ENCODE peak calls at places on chromosome 19, in eight cellular contexts. One of them, this sample, is unnamed.

GRCh38 chr19:53311044-53311443 is 22.5 kb upstream of the ZNF845 start:
- DNase-seq in lower lobe of right lung: no peak
- DNase-seq in IMR-90: no peak
- DNase-seq in tibial nerve: no peak
- DNase-seq in transverse colon: no peak
- DNase-seq in tibial artery: no peak
- DNase-seq in HCT116: no peak
- DNase-seq in uterus: no peak
- DNase-seq in this sample: no peak

GRCh38 chr19:10565028-10565566 is 713 bp downstream of the KRI1 start:
- DNase-seq in lower lobe of right lung: peak; percentile 68
- DNase-seq in IMR-90: peak; percentile 21
- DNase-seq in tibial nerve: peak; percentile 40
- DNase-seq in transverse colon: peak; percentile 55
- DNase-seq in tibial artery: peak; percentile 76
- DNase-seq in HCT116: no peak
- DNase-seq in uterus: peak; percentile 50
- DNase-seq in this sample: peak; percentile 71

GRCh38 chr19:11480927-11481776 is at the start of gene ELAVL3:
- DNase-seq in lower lobe of right lung: no peak
- DNase-seq in IMR-90: no peak
- DNase-seq in tibial nerve: no peak
- DNase-seq in transverse colon: no peak
- DNase-seq in tibial artery: no peak
- DNase-seq in HCT116: no peak
- DNase-seq in uterus: no peak
- DNase-seq in this sample: no peak

GRCh38 chr19:40519352-40520322 is 52.8 kb downstream of the SPTBN4 start:
- DNase-seq in lower lobe of right lung: no peak
- DNase-seq in IMR-90: peak; percentile 40
- DNase-seq in tibial nerve: no peak
- DNase-seq in transverse colon: no peak
- DNase-seq in tibial artery: no peak
- DNase-seq in HCT116: no peak
- DNase-seq in uterus: no peak
- DNase-seq in this sample: no peak

GRCh38 chr19:46412983-46413261 is 442 bp downstream of the CCDC8 start:
- DNase-seq in lower lobe of right lung: no peak
- DNase-seq in IMR-90: no peak
- DNase-seq in tibial nerve: no peak
- DNase-seq in transverse colon: no peak
- DNase-seq in tibial artery: no peak
- DNase-seq in HCT116: no peak
- DNase-seq in uterus: no peak
- DNase-seq in this sample: no peak

GRCh38 chr19:4693078-4693350 is 22.9 kb upstream of the MYDGF start:
- DNase-seq in lower lobe of right lung: no peak
- DNase-seq in IMR-90: no peak
- DNase-seq in tibial nerve: no peak
- DNase-seq in transverse colon: no peak
- DNase-seq in tibial artery: no peak
- DNase-seq in HCT116: no peak
- DNase-seq in uterus: no peak
- DNase-seq in this sample: no peak

GRCh38 chr19:29211562-29212416 is 1.2 kb downstream of the UQCRFS1 start:
- DNase-seq in lower lobe of right lung: no peak
- DNase-seq in IMR-90: peak; percentile 12
- DNase-seq in tibial nerve: no peak
- DNase-seq in transverse colon: peak; percentile 14
- DNase-seq in tibial artery: no peak
- DNase-seq in HCT116: no peak
- DNase-seq in uterus: no peak
- DNase-seq in this sample: no peak

GRCh38 chr19:44303976-44304568 is 753 bp downstream of the ZNF235 start:
- DNase-seq in lower lobe of right lung: no peak
- DNase-seq in IMR-90: peak; percentile 3
- DNase-seq in tibial nerve: no peak
- DNase-seq in transverse colon: peak; percentile 12
- DNase-seq in tibial artery: no peak
- DNase-seq in HCT116: no peak
- DNase-seq in uterus: no peak
- DNase-seq in this sample: no peak

GRCh38 chr19:54792814-54793213 is 10.6 kb upstream of the KIR2DL4 start:
- DNase-seq in lower lobe of right lung: no peak
- DNase-seq in IMR-90: no peak
- DNase-seq in tibial nerve: no peak
- DNase-seq in transverse colon: no peak
- DNase-seq in tibial artery: no peak
- DNase-seq in HCT116: no peak
- DNase-seq in uterus: no peak
- DNase-seq in this sample: no peak

GRCh38 chr19:46404884-46405658 is 8.3 kb downstream of the CCDC8 start:
- DNase-seq in lower lobe of right lung: peak; percentile 43
- DNase-seq in IMR-90: no peak
- DNase-seq in tibial nerve: no peak
- DNase-seq in transverse colon: no peak
- DNase-seq in tibial artery: no peak
- DNase-seq in HCT116: no peak
- DNase-seq in uterus: peak; percentile 59
- DNase-seq in this sample: no peak

GRCh38 chr19:35041548-35042055 is at the start of gene HPN:
- DNase-seq in lower lobe of right lung: peak; percentile 79
- DNase-seq in IMR-90: no peak
- DNase-seq in tibial nerve: no peak
- DNase-seq in transverse colon: no peak
- DNase-seq in tibial artery: no peak
- DNase-seq in HCT116: no peak
- DNase-seq in uterus: no peak
- DNase-seq in this sample: no peak

GRCh38 chr19:6551607-6552450 is 21.0 kb downstream of the TNFSF9 start:
- DNase-seq in lower lobe of right lung: peak; percentile 50
- DNase-seq in IMR-90: no peak
- DNase-seq in tibial nerve: no peak
- DNase-seq in transverse colon: peak; percentile 35
- DNase-seq in tibial artery: no peak
- DNase-seq in HCT116: no peak
- DNase-seq in uterus: no peak
- DNase-seq in this sample: no peak

GRCh38 chr19:36113895-36114762 is 546 bp downstream of the POLR2I start:
- DNase-seq in lower lobe of right lung: no peak
- DNase-seq in IMR-90: peak; percentile 30
- DNase-seq in tibial nerve: peak; percentile 22
- DNase-seq in transverse colon: peak; percentile 32
- DNase-seq in tibial artery: peak; percentile 81
- DNase-seq in HCT116: no peak
- DNase-seq in uterus: peak; percentile 42
- DNase-seq in this sample: no peak

GRCh38 chr19:5149930-5150329 is 181.0 kb downstream of the KDM4B start:
- DNase-seq in lower lobe of right lung: no peak
- DNase-seq in IMR-90: no peak
- DNase-seq in tibial nerve: no peak
- DNase-seq in transverse colon: no peak
- DNase-seq in tibial artery: no peak
- DNase-seq in HCT116: no peak
- DNase-seq in uterus: no peak
- DNase-seq in this sample: no peak

GRCh38 chr19:5108123-5108613 is 139.3 kb downstream of the KDM4B start:
- DNase-seq in lower lobe of right lung: no peak
- DNase-seq in IMR-90: no peak
- DNase-seq in tibial nerve: no peak
- DNase-seq in transverse colon: no peak
- DNase-seq in tibial artery: no peak
- DNase-seq in HCT116: no peak
- DNase-seq in uterus: no peak
- DNase-seq in this sample: no peak

GRCh38 chr19:23440791-23441190 is 45.5 kb upstream of the ZNF91 start:
- DNase-seq in lower lobe of right lung: no peak
- DNase-seq in IMR-90: no peak
- DNase-seq in tibial nerve: no peak
- DNase-seq in transverse colon: no peak
- DNase-seq in tibial artery: no peak
- DNase-seq in HCT116: no peak
- DNase-seq in uterus: no peak
- DNase-seq in this sample: no peak

GRCh38 chr19:10593820-10594637 is 6.9 kb upstream of the AP1M2 start:
- DNase-seq in lower lobe of right lung: peak; percentile 61
- DNase-seq in IMR-90: no peak
- DNase-seq in tibial nerve: peak; percentile 76
- DNase-seq in transverse colon: peak; percentile 53
- DNase-seq in tibial artery: peak; percentile 76
- DNase-seq in HCT116: no peak
- DNase-seq in uterus: no peak
- DNase-seq in this sample: no peak

GRCh38 chr19:55082023-55082851 is 6.6 kb downstream of the EPS8L1 start:
- DNase-seq in lower lobe of right lung: no peak
- DNase-seq in IMR-90: peak; percentile 42
- DNase-seq in tibial nerve: no peak
- DNase-seq in transverse colon: no peak
- DNase-seq in tibial artery: no peak
- DNase-seq in HCT116: no peak
- DNase-seq in uterus: no peak
- DNase-seq in this sample: no peak

GRCh38 chr19:2475018-2475701 is 767 bp upstream of the GADD45B start:
- DNase-seq in lower lobe of right lung: peak; percentile 69
- DNase-seq in IMR-90: peak; percentile 48
- DNase-seq in tibial nerve: no peak
- DNase-seq in transverse colon: peak; percentile 65
- DNase-seq in tibial artery: peak; percentile 87
- DNase-seq in HCT116: no peak
- DNase-seq in uterus: peak; percentile 63
- DNase-seq in this sample: peak; percentile 81

GRCh38 chr19:51903192-51903591 is 1.6 kb downstream of the ZNF649 start:
- DNase-seq in lower lobe of right lung: no peak
- DNase-seq in IMR-90: no peak
- DNase-seq in tibial nerve: no peak
- DNase-seq in transverse colon: no peak
- DNase-seq in tibial artery: no peak
- DNase-seq in HCT116: no peak
- DNase-seq in uterus: no peak
- DNase-seq in this sample: no peak

GRCh38 chr19:51901860-51902259 is 3.0 kb downstream of the ZNF649 start:
- DNase-seq in lower lobe of right lung: no peak
- DNase-seq in IMR-90: no peak
- DNase-seq in tibial nerve: no peak
- DNase-seq in transverse colon: no peak
- DNase-seq in tibial artery: no peak
- DNase-seq in HCT116: no peak
- DNase-seq in uterus: no peak
- DNase-seq in this sample: no peak

GRCh38 chr19:51904331-51905165 is at the start of gene ZNF649:
- DNase-seq in lower lobe of right lung: peak; percentile 90
- DNase-seq in IMR-90: peak; percentile 84
- DNase-seq in tibial nerve: peak; percentile 75
- DNase-seq in transverse colon: peak; percentile 84
- DNase-seq in tibial artery: peak; percentile 88
- DNase-seq in HCT116: peak; percentile 82
- DNase-seq in uterus: peak; percentile 84
- DNase-seq in this sample: peak; percentile 17
- TF ChIP-seq CTCF in lower lobe of right lung: no peak
- TF ChIP-seq CTCF in IMR-90: no peak
- TF ChIP-seq CTCF in tibial nerve: no peak
- TF ChIP-seq CTCF in transverse colon: no peak
- TF ChIP-seq CTCF in tibial artery: no peak
- TF ChIP-seq CTCF in HCT116: no peak
- TF ChIP-seq CTCF in uterus: no peak
- TF ChIP-seq CTCF in this sample: no peak

GRCh38 chr19:7697721-7698287 is 4.1 kb downstream of the FCER2 start:
- DNase-seq in lower lobe of right lung: no peak
- DNase-seq in IMR-90: no peak
- DNase-seq in tibial nerve: no peak
- DNase-seq in transverse colon: no peak
- DNase-seq in tibial artery: no peak
- DNase-seq in HCT116: no peak
- DNase-seq in uterus: no peak
- DNase-seq in this sample: no peak
- H3K27ac ChIP-seq in lower lobe of right lung: no peak overlapping the region
- H3K27ac ChIP-seq in IMR-90: no peak overlapping the region
- H3K27ac ChIP-seq in tibial nerve: no peak overlapping the region
- H3K27ac ChIP-seq in transverse colon: no peak overlapping the region
- H3K27ac ChIP-seq in tibial artery: no peak overlapping the region
- H3K27ac ChIP-seq in HCT116: no peak overlapping the region
- H3K27ac ChIP-seq in uterus: no peak overlapping the region
- H3K27ac ChIP-seq in this sample: no peak overlapping the region

DNA sequence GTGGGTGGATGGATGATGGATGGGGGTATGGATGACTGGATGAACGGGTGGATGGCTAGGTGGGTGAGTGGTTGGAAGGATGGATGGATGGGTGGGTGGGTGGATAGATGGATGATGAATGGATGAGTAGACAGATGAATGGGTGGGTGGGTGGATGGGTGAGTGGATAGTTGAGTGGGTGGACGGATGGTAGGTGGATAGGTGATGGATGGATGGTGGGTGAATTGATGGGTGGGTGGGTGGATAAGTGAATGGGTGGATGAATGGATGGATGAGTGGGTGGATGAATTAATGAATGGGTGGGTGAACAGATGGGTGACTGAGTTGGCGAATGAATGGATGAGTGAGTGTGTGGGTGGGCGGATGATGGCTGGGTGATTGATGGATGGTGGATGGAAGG is 4.9 kb downstream of the SMIM24 start:
- DNase-seq in lower lobe of right lung: no peak
- DNase-seq in IMR-90: no peak
- DNase-seq in tibial nerve: no peak
- DNase-seq in transverse colon: no peak
- DNase-seq in tibial artery: no peak
- DNase-seq in HCT116: no peak
- DNase-seq in uterus: no peak
- DNase-seq in this sample: no peak
- H3K4me3 ChIP-seq in lower lobe of right lung: no peak overlapping the region
- H3K4me3 ChIP-seq in IMR-90: no peak overlapping the region
- H3K4me3 ChIP-seq in tibial nerve: no peak overlapping the region
- H3K4me3 ChIP-seq in transverse colon: no peak overlapping the region
- H3K4me3 ChIP-seq in tibial artery: no peak overlapping the region
- H3K4me3 ChIP-seq in HCT116: no peak overlapping the region
- H3K4me3 ChIP-seq in uterus: no peak overlapping the region
- H3K4me3 ChIP-seq in this sample: no peak overlapping the region

DNA sequence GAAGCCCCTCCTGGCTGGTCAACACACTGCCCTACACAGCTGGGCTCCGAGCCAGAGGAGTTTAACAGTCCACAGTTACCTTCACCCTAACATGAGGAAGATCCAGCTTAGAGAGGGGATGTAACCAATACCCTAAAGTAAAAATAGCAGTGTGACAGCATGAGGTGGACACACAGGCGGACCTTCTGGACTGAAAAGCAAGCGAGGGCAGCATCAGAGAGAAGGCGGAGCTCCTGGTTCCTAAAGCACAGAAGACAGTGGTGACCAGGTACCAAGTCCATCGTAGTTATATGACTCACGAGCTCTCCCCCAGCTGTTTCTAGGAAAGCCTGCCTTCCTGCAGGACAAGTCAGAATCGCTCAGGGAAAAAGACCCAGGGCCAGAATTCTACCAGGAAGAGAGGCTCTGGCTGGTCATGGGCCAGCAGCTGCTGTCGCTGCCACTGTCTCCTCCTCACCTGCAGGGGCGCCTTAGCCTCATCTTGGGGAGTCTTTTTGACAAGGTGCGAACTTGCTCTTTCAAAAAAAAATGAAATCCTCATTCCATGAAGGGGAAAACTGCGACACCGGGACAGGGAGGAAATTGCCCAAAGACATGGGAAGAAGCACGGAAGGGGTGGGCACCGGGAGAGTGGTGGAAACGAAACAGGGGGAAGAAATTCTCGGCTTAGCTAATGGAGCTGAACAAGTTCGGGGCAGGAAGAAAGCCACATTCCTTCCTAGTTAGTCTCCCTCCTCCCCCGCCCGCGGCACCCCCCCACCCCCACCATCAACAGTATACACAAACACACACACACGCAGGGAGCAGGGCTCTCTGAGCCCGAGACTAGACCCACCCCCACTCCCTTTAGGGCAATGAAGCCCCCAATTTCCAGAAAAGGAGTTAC is 1.7 kb downstream of the ELL start:
- DNase-seq in lower lobe of right lung: no peak
- DNase-seq in IMR-90: peak; percentile 85
- DNase-seq in tibial nerve: peak; percentile 49
- DNase-seq in transverse colon: peak; percentile 83
- DNase-seq in tibial artery: no peak
- DNase-seq in HCT116: peak; percentile 62
- DNase-seq in uterus: peak; percentile 72
- DNase-seq in this sample: peak; percentile 86
- TF ChIP-seq CTCF in lower lobe of right lung: peak; percentile 73
- TF ChIP-seq CTCF in IMR-90: peak; percentile 58
- TF ChIP-seq CTCF in tibial nerve: peak; percentile 70
- TF ChIP-seq CTCF in transverse colon: peak; percentile 65
- TF ChIP-seq CTCF in tibial artery: peak; percentile 44
- TF ChIP-seq CTCF in HCT116: peak; percentile 91
- TF ChIP-seq CTCF in uterus: peak; percentile 59
- TF ChIP-seq CTCF in this sample: peak; percentile 42

This sample was measured in ascending aorta.